ENCODE peak calls at places on chromosome 9, in four cellular contexts. One of them, this sample, is unnamed. For H3K4me1, the result is how much of the 10 kb centered on the place peaks cover.

GRCh38 chr9:95626885-95627558 is 110.3 kb upstream of the PTCH1 start:
- DNase-seq in OCI-LY7: no peak
- DNase-seq in heart left ventricle: peak
- DNase-seq in spleen: peak
- DNase-seq in this sample: peak

GRCh38 chr9:91935066-91935729 is 14.8 kb downstream of the ROR2 start:
- DNase-seq in OCI-LY7: no peak
- DNase-seq in heart left ventricle: no peak
- DNase-seq in spleen: no peak
- DNase-seq in this sample: no peak

GRCh38 chr9:113620377-113621161 is 157.0 kb downstream of the RGS3 start:
- DNase-seq in OCI-LY7: no peak
- DNase-seq in heart left ventricle: no peak
- DNase-seq in spleen: peak
- DNase-seq in this sample: peak

GRCh38 chr9:138119202-138120027 is 241.8 kb downstream of the CACNA1B start:
- DNase-seq in OCI-LY7: no peak
- DNase-seq in heart left ventricle: peak
- DNase-seq in spleen: peak
- DNase-seq in this sample: no peak

GRCh38 chr9:99103909-99104458 is 929 bp upstream of the TGFBR1 start:
- DNase-seq in OCI-LY7: no peak
- DNase-seq in heart left ventricle: no peak
- DNase-seq in spleen: peak
- DNase-seq in this sample: peak

GRCh38 chr9:38281917-38282316 is 110.6 kb upstream of the ALDH1B1 start:
- DNase-seq in OCI-LY7: no peak
- DNase-seq in heart left ventricle: no peak
- DNase-seq in spleen: no peak
- DNase-seq in this sample: no peak

GRCh38 chr9:26768196-26768595 is 124.4 kb downstream of the CAAP1 start:
- DNase-seq in OCI-LY7: no peak
- DNase-seq in heart left ventricle: no peak
- DNase-seq in spleen: no peak
- DNase-seq in this sample: no peak

GRCh38 chr9:126366366-126367011 is 39.9 kb downstream of the MVB12B start:
- DNase-seq in OCI-LY7: no peak
- DNase-seq in heart left ventricle: no peak
- DNase-seq in spleen: no peak
- DNase-seq in this sample: no peak

GRCh38 chr9:93666279-93666784 is 89.9 kb downstream of the PHF2 start:
- DNase-seq in OCI-LY7: no peak
- DNase-seq in heart left ventricle: peak
- DNase-seq in spleen: peak
- DNase-seq in this sample: peak

GRCh38 chr9:122236681-122237080 is 7.9 kb upstream of the LHX6 start:
- DNase-seq in OCI-LY7: no peak
- DNase-seq in heart left ventricle: no peak
- DNase-seq in spleen: no peak
- DNase-seq in this sample: no peak

GRCh38 chr9:124214116-124214515 is 43.6 kb upstream of the NEK6 start:
- DNase-seq in OCI-LY7: peak
- DNase-seq in heart left ventricle: no peak
- DNase-seq in spleen: peak
- DNase-seq in this sample: peak

DNA sequence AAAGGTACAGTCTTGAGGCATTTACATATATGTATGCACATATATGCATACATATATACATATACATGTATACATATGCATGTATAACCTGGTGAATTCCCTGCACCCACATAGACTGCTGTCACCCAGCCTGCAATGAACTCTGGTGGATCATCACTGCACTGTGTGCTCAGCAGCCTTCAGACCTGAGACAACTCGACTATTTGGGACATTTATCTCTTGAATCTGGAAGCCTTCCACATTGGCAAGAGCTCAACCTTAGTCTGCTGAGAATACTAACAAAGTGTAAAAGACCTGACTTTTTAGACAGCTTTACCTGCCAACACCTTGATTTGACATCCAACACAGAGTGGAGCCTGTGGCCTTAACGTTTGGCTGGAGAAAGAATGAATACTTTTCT is 205.7 kb downstream of the LURAP1L start:
- DNase-seq in OCI-LY7: no peak
- DNase-seq in heart left ventricle: no peak
- DNase-seq in spleen: no peak
- DNase-seq in this sample: no peak
- H3K4me1 ChIP-seq in OCI-LY7: under half
- H3K4me1 ChIP-seq in heart left ventricle: under half
- H3K4me1 ChIP-seq in spleen: under half
- H3K4me1 ChIP-seq in this sample: under half

DNA sequence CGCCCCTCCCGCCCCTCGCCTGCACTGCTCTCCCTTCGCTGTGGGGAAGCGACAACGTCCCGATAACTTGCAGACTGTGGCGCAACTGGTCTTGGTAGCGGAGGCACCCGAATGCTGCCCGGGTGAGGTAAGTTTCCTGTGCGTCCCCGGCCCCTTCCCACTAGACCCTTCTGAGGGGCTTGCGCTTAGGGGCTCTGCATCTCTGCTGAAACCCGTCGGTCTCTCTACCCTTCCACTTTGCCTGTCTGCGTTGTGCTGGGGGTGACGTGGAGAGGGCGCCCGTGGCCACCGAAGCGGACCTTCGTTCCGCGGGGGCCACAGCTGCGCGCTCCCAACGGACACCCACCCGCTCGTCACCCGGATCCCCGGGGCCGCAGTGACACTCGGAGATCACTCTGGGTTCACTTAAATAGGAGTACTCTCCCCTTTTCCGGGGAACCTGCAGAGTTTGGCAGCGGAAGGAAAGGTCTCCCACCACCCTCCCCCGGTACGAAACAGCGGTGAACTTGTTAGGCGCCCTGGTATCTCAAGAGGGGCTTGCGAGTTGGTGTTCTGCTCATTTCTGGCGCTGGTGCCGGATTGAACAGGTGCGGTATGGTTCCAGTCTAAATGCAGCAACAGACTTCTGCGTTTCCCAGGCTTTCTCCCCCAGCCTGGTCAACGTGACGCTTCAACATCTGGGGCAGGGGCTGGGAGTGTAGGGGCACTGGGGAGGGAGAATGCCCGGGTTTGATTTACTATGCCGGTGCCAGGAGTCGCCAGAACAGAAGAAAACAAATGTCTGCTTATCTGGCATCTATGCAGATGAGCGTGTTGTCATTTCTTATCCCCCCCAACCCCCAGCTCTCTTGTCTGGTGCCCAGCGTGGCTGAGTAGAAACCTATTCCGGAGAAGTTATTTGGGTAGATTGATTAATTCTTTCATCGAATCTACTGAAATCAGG is 867 bp downstream of the PIP5K1B start:
- DNase-seq in OCI-LY7: no peak
- DNase-seq in heart left ventricle: peak
- DNase-seq in spleen: peak
- DNase-seq in this sample: no peak
- TF ChIP-seq CTCF in OCI-LY7: peak
- TF ChIP-seq CTCF in heart left ventricle: peak
- TF ChIP-seq CTCF in spleen: no peak
- TF ChIP-seq CTCF in this sample: no peak

GRCh38 chr9:71519098-71519497 is 249.2 kb downstream of the CEMIP2 start:
- DNase-seq in OCI-LY7: no peak
- DNase-seq in heart left ventricle: no peak
- DNase-seq in spleen: no peak
- DNase-seq in this sample: no peak
- H3K27ac ChIP-seq in OCI-LY7: no peak
- H3K27ac ChIP-seq in heart left ventricle: no peak
- H3K27ac ChIP-seq in spleen: no peak
- H3K27ac ChIP-seq in this sample: no peak

DNA sequence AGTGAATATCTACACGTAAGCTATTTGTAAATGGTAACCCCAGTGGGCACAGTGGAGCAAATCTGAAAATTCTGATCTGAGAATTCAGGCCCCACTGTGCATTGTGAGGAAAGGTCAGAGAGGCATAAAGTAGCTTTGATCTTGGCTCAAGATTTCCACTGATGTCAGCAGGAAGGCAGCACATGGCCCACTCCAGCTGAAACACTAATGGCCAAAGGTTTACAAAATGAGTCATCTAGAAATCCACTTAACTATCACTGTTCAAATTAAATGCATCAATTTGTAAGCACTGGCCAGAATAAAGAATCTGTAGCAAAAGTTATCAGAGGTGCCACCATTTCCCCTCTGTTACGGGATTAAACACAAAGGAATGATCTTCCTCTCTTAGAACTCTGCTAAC is 191.6 kb downstream of the C9orf152 start:
- DNase-seq in OCI-LY7: no peak
- DNase-seq in heart left ventricle: no peak
- DNase-seq in spleen: no peak
- DNase-seq in this sample: no peak
- H3K4me1 ChIP-seq in OCI-LY7: under half
- H3K4me1 ChIP-seq in heart left ventricle: under half
- H3K4me1 ChIP-seq in spleen: under half
- H3K4me1 ChIP-seq in this sample: under half

DNA sequence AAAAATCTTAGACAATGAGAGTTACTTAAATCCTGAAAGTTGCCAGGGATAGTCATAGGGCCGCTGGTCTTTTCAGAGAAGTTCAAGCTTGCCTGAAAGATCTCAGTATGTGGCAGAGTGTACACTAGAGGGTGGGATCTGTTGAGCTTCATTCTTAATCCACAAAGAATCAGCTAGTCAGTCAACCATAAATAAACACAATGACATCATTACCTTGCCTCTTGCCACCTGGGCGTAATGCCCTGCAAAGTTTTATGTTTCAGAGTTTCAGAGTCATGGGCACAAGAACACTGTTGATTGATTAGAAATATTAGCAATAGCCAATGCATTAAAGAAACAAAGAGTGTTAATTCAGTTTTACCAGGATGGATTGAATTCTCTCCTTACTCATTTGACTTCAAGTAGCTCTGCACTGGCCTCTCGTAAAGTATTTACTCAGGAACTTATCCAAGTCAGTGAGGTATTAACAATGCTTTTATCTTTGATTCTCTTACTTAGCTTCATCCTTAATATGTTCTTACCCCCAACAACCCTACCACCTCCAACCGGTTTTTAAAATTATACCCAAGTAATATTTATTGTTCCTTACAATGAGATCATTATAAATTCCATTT is 14.3 kb upstream of the ANXA1 start:
- DNase-seq in OCI-LY7: no peak
- DNase-seq in heart left ventricle: no peak
- DNase-seq in spleen: no peak
- DNase-seq in this sample: no peak
- TF ChIP-seq CTCF in OCI-LY7: no peak
- TF ChIP-seq CTCF in heart left ventricle: no peak
- TF ChIP-seq CTCF in spleen: no peak
- TF ChIP-seq CTCF in this sample: no peak